ENCODE peak calls at places on chromosomes 7 and 10, in ten cellular contexts. S is left lung; R is CD4-positive, alpha-beta memory T cell; B is tibial artery; K is upper lobe of right lung; D is fibroblast of lung; C is heart right ventricle; V is endodermal cell; W is mesendoderm; X is CD4-positive, CD25-positive, alpha-beta regulatory T cell. F is an unnamed sample. For H3K36me3 and H3K4me1, the result is how much of the 10 kb centered on the place peaks cover.

GRCh38 chr10:86536294-86536861 is 14.8 kb upstream of the WAPL start:
- DNase-seq in D (no peak), S (no peak), C (no peak), R (peak), W (peak), K (no peak), V (peak), B (no peak), X (peak), F (peak)

GRCh38 chr10:92242910-92243671 is 47.8 kb downstream of the CPEB3 start:
- DNase-seq in R (peak), K (peak), W (peak), V (peak), C (peak), S (peak), X (no peak), D (peak), B (peak), F (peak)

GRCh38 chr10:12689893-12690292 is 311.6 kb downstream of the CCDC3 start:
- DNase-seq in B (no peak), X (no peak), K (no peak), C (no peak), W (no peak), D (no peak), R (no peak), S (no peak), V (no peak), F (no peak)

GRCh38 chr10:44030132-44030531 is 354.8 kb downstream of the CXCL12 start:
- DNase-seq in D (no peak), V (peak), W (peak), R (peak), C (no peak), K (no peak), X (no peak), B (no peak), S (no peak), F (no peak)

GRCh38 chr10:133335238-133336122 is 1.2 kb downstream of the CALY start:
- DNase-seq in X (peak), B (no peak), R (peak), V (peak), K (peak), D (peak), S (peak), W (peak), C (peak), F (peak)

GRCh38 chr10:6383099-6383812 is 180.5 kb downstream of the PFKFB3 start:
- DNase-seq in V (no peak), B (no peak), S (no peak), X (no peak), C (peak), K (no peak), W (no peak), D (peak), R (no peak), F (no peak)

GRCh38 chr10:103792547-103792946 is 62.8 kb downstream of the SH3PXD2A start:
- DNase-seq in R (no peak), W (no peak), B (no peak), K (no peak), D (peak), V (no peak), C (no peak), S (no peak), X (no peak), F (no peak)

GRCh38 chr7:128781126-128781525 is 5.5 kb upstream of the OPN1SW start:
- DNase-seq in V (no peak), X (no peak), K (no peak), W (peak), R (no peak), C (no peak), S (no peak), B (no peak), D (peak), F (no peak)

GRCh38 chr7:44489955-44490350 is 505 bp downstream of the NUDCD3 start:
- DNase-seq in D (no peak), K (peak), S (no peak), B (no peak), V (no peak), C (no peak), W (no peak), X (peak), R (no peak), F (peak)

GRCh38 chr10:71613877-71614276 is 105.7 kb downstream of the C10orf105 start:
- DNase-seq in W (no peak), K (no peak), B (no peak), D (no peak), R (no peak), V (no peak), X (no peak), C (no peak), S (no peak), F (no peak)

GRCh38 chr7:7577888-7578287 is 11.2 kb downstream of the MIOS start:
- DNase-seq in V (no peak), K (no peak), X (no peak), R (no peak), B (no peak), S (no peak), C (no peak), D (no peak), W (no peak), F (no peak)

GRCh38 chr7:152336754-152337368 is 98.9 kb downstream of the KMT2C start:
- DNase-seq in R (peak), C (peak), S (no peak), V (peak), D (peak), K (no peak), B (peak), X (no peak), W (peak), F (peak)

GRCh38 chr10:3365630-3366029 is 193.0 kb upstream of the PITRM1 start:
- DNase-seq in X (no peak), S (no peak), W (no peak), V (no peak), K (no peak), C (no peak), R (no peak), B (no peak), D (no peak), F (peak)

GRCh38 chr10:101565936-101566332 is 22.1 kb downstream of the POLL start:
- DNase-seq in K (peak), B (peak), X (no peak), V (no peak), D (no peak), R (no peak), C (no peak), W (no peak), S (no peak), F (no peak)

GRCh38 chr10:63543576-63543962 is 22.4 kb downstream of the REEP3 start:
- DNase-seq in D (no peak), C (no peak), B (no peak), S (no peak), K (no peak), V (no peak), W (no peak), R (no peak), X (no peak), F (no peak)
- H3K36me3 ChIP-seq in D (under half), C (under half), B (under half), S (under half), K (under half), V (under half), W (under half), R (under half), X (under half), F (under half)

DNA sequence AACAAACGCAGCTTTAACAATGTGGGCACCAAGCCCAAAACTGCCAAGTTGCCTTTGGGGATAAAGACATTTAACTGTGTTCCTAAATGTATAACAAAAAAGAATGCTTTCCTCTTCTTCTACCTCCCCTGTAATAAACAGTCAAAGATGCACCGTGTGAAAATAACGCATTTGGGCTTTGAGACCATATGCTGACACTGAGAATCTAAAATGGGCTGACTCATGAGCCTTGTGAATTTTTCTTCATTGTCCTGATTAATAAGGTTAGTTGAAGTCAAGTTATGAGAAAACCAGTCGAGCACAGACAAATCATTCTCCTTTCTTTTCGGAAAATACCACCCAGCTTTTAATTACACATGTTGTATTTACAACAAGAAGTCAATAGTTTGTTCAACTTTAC is 25.6 kb downstream of the TWIST1 start:
- DNase-seq in S (no peak), W (no peak), D (no peak), R (no peak), B (no peak), X (no peak), K (no peak), C (no peak), V (no peak), F (no peak)
- H3K4me1 ChIP-seq in S (under half), W (under half), D (under half), R (under half), B (under half), X (under half), K (under half), C (under half), V (under half), F (under half)

GRCh38 chr7:55572378-55573233 is at the start of gene VOPP1:
- DNase-seq in C (peak), R (peak), X (peak), D (peak), V (peak), W (peak), K (peak), S (peak), B (peak), F (peak)

GRCh38 chr7:55575098-55575497 is 2.8 kb upstream of the VOPP1 start:
- DNase-seq in C (no peak), B (no peak), R (no peak), K (no peak), W (no peak), X (no peak), S (no peak), V (no peak), D (no peak), F (no peak)

GRCh38 chr7:55574062-55574717 is 1.9 kb upstream of the VOPP1 start:
- DNase-seq in C (no peak), V (no peak), B (no peak), R (peak), D (peak), W (no peak), K (no peak), X (no peak), S (no peak), F (no peak)

GRCh38 chr7:55573234-55573504 is 867 bp upstream of the VOPP1 start:
- DNase-seq in D (no peak), W (no peak), R (no peak), B (no peak), V (peak), K (no peak), C (no peak), S (no peak), X (no peak), F (no peak)

GRCh38 chr7:55573526-55573925 is 1.2 kb upstream of the VOPP1 start:
- DNase-seq in X (no peak), B (no peak), R (no peak), D (peak), C (no peak), V (no peak), K (no peak), S (no peak), W (no peak), F (no peak)
- H3K27ac ChIP-seq in X (peak), B (peak), R (peak), D (no peak), C (peak), V (no peak), K (no peak), S (no peak), W (no peak), F (peak)

GRCh38 chr7:5528815-5529442 is 105.3 kb upstream of the TNRC18 start:
- DNase-seq in R (no peak), V (no peak), X (no peak), K (no peak), C (no peak), D (peak), S (peak), B (no peak), W (no peak), F (no peak)
- H3K36me3 ChIP-seq in R (under half), V (half or more), X (under half), K (under half), C (half or more), D (under half), S (under half), B (half or more), W (under half), F (under half)

GRCh38 chr10:7913122-7913872 is 95.0 kb downstream of the TAF3 start:
- DNase-seq in V (no peak), W (no peak), X (no peak), S (no peak), C (no peak), B (no peak), R (no peak), D (no peak), K (no peak), F (no peak)
- H3K4me1 ChIP-seq in V (under half), W (under half), X (under half), S (under half), C (under half), B (under half), R (under half), D (under half), K (under half), F (under half)

DNA sequence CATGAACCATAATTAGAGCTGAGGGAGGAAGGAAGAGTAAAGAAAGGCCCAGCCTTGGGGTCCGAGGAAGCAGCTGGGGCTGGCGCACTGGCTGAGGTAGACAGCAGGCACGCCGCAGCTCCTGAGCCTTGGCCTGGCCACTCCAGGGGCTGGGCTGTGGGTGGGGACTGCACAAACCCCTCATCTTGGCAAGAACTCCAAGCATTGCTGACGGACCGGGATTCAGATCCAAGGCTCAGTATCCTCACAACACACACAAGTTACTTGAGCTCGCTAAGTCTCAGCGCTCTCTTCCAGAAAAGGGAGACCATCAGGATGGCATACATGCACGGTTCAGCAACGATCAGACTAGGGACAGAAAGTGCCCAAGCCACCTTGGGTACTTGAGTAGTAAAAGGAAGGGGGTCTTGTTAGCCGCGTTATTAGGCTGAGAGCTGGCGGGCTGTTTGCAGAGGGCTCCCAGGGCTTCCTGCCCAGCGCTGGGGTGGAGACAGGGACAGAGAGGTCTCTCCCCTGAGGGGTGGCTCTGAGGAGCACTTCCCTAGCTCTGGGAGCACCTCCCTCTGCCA is 4.5 kb downstream of the TNS3 start:
- DNase-seq in V (no peak), R (no peak), K (no peak), X (no peak), D (peak), C (peak), S (no peak), W (no peak), B (no peak), F (no peak)
- H3K27ac ChIP-seq in V (no peak), R (no peak), K (peak), X (no peak), D (peak), C (peak), S (peak), W (no peak), B (peak), F (peak)

GRCh38 chr7:98194186-98194585 is 17.1 kb upstream of the BHLHA15 start:
- DNase-seq in X (no peak), K (no peak), R (no peak), W (no peak), C (no peak), V (no peak), S (no peak), D (no peak), B (no peak), F (no peak)
- H3K36me3 ChIP-seq in X (half or more), K (half or more), R (under half), W (under half), C (half or more), V (under half), S (under half), D (under half), B (half or more), F (under half)

DNA sequence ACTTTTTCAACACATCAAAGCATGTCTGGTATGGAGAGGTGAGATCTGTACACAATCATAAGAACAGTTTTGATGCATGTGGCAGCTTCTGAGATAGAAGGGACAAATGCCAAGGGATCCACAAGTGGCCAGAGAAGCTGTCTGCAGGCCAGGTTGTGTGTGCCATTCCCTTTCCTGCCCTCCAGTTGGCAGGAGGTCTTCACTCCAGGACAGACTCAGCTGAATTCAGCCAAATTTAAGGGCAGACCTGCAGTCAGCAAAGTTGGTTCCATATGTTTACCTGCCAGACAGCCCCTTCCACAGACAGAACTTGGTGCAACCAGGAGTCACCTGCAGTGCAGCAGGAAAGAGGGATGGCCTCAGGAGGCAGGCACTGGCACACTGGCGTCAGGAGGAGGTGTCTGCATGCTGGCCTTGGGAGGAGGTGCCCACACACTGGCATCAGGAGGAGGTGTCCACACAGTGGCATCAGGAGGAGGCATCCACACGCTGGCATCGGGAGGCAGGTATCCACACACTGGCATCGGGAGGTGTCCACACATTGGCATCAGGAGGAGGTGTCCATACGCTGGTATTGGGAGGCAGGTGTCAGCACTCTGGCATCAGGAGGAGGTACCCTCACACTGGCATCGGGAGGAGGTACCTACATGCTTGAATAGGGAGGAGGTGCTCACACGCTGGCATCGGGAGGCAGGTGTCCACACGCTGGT is 93.1 kb upstream of the IKZF1 start:
- DNase-seq in C (no peak), X (no peak), V (peak), D (no peak), K (no peak), R (no peak), S (no peak), W (no peak), B (no peak), F (no peak)
- H3K4me1 ChIP-seq in C (under half), X (half or more), V (under half), D (under half), K (under half), R (half or more), S (under half), W (under half), B (under half), F (under half)

DNA sequence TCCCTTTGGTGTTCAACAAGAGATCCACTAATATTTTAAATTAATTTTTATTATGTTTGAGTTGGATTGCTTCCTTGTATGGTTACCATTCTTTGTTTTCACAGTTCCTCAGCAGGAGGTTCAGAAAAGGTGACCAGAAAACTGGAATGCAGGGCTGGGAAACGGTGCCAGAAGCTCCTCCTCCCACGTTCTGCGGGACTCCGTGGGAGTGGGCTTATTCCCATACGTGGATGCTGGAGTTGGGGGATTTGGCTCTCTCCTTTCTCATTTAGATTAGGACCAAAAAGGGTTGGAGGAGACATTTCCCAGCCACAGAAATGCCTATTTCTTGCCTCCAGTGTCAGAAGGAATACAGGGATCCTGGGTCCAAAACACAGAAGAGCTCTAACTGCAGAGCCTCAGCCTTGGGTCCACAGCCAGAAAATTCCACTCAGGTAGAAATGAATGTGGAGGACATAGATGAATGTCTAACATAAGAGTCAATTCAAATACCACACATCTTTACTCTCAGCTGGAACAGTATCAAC is 56.0 kb downstream of the SORBS1 start:
- DNase-seq in V (no peak), K (no peak), C (no peak), R (no peak), D (no peak), S (no peak), B (peak), X (no peak), W (no peak), F (no peak)
- H3K27ac ChIP-seq in V (no peak), K (no peak), C (peak), R (no peak), D (no peak), S (no peak), B (peak), X (no peak), W (no peak), F (no peak)

DNA sequence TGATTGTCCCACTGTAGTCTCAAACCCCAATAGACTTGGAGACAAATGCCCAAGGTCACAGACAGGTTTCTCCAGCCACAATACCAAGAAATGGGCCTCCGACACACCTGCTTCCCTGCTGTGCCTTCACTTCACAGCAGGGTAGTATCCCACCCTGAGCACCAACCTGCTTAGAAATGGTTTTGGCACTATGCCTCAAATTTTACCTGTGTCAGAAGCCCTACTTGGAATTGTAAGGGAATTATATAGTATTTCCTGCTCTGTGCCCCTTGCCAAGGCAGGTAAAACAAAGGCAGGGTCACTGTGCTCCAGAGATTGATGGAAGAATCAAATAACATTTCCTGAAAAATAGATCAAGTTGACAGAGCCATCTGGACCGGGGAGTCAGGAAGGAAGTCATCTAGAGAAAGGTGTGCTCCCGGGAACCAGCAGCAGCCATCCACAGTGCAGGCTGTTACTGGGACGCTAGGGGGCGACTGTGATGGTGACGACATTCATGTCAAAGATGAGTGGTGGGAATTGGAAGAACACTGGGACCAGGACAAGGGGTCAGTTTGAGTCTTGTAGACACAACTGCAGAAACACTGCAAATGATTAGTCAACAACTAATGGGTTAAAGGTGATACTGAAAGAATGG is 117.8 kb upstream of the AKR1E2 start:
- DNase-seq in V (peak), B (no peak), C (no peak), W (peak), X (no peak), K (no peak), D (no peak), S (no peak), R (no peak), F (no peak)
- H3K36me3 ChIP-seq in V (under half), B (under half), C (under half), W (under half), X (under half), K (under half), D (under half), S (under half), R (under half), F (under half)